ENCODE peak calls at places on chromosomes 3 and 15, in eight cellular contexts. N, V, X, O, B, F, C and R are unnamed samples.

GRCh38 chr3:34056951-34057390 is 258.5 kb downstream of the PDCD6IP start:
- DNase-seq in N (no peak), V (no peak), X (no peak), O (no peak), B (peak; percentile 23), F (no peak), C (no peak), R (no peak)

GRCh38 chr3:152073267-152073666 is 195.5 kb upstream of the MBNL1 start:
- DNase-seq in N (no peak), V (peak; percentile 65), X (no peak), O (no peak), B (peak; percentile 69), F (no peak), C (no peak), R (no peak)

GRCh38 chr15:68278345-68279217 is 1.0 kb downstream of the FEM1B start:
- DNase-seq in N (peak; percentile 42), V (no peak), X (no peak), O (no peak), B (no peak), F (no peak), C (no peak), R (no peak)

GRCh38 chr3:38117163-38117716 is 19.7 kb downstream of the ACAA1 start:
- DNase-seq in N (peak; percentile 25), V (no peak), X (peak; percentile 86), O (no peak), B (no peak), F (no peak), C (no peak), R (no peak)

GRCh38 chr3:108271626-108272025 is 24.7 kb upstream of the HHLA2 start:
- DNase-seq in N (no peak), V (no peak), X (no peak), O (no peak), B (no peak), F (no peak), C (no peak), R (no peak)

GRCh38 chr3:144259267-144259666 is 287.6 kb downstream of the DIPK2A start:
- DNase-seq in N (no peak), V (no peak), X (no peak), O (no peak), B (no peak), F (no peak), C (no peak), R (no peak)

GRCh38 chr3:157354722-157355121 is 81.9 kb upstream of the PTX3 start:
- DNase-seq in N (no peak), V (no peak), X (no peak), O (no peak), B (no peak), F (no peak), C (no peak), R (no peak)

GRCh38 chr15:90845201-90845949 is 23.0 kb upstream of the FURIN start:
- DNase-seq in N (no peak), V (peak; percentile 85), X (no peak), O (no peak), B (peak; percentile 81), F (no peak), C (peak; percentile 50), R (peak; percentile 56)

GRCh38 chr15:62389887-62390792 is 225.1 kb upstream of the C2CD4B start:
- DNase-seq in N (peak; percentile 61), V (peak; percentile 63), X (peak; percentile 80), O (peak; percentile 71), B (peak; percentile 73), F (peak; percentile 29), C (peak; percentile 85), R (no peak)

GRCh38 chr3:79654019-79654418 is 113.8 kb downstream of the ROBO1 start:
- DNase-seq in N (no peak), V (no peak), X (no peak), O (no peak), B (no peak), F (no peak), C (no peak), R (no peak)

GRCh38 chr3:58005662-58006061 is 2.6 kb upstream of the FLNB start:
- DNase-seq in N (no peak), V (peak; percentile 54), X (no peak), O (no peak), B (peak; percentile 87), F (peak; percentile 84), C (no peak), R (no peak)

GRCh38 chr15:42141795-42142667 is 14.4 kb downstream of the PLA2G4F start:
- DNase-seq in N (no peak), V (no peak), X (no peak), O (no peak), B (no peak), F (no peak), C (no peak), R (no peak)

GRCh38 chr3:197533396-197534347 is 22.1 kb downstream of the BDH1 start:
- DNase-seq in N (no peak), V (no peak), X (no peak), O (no peak), B (peak; percentile 66), F (no peak), C (no peak), R (peak; percentile 35)

GRCh38 chr15:70375006-70375409 is 277.3 kb upstream of the TLE3 start:
- DNase-seq in N (no peak), V (peak; percentile 43), X (peak; percentile 38), O (no peak), B (peak; percentile 22), F (no peak), C (no peak), R (no peak)

GRCh38 chr3:132380979-132381944 is 36.0 kb upstream of the DNAJC13 start:
- DNase-seq in N (no peak), V (peak; percentile 14), X (no peak), O (no peak), B (peak; percentile 26), F (no peak), C (no peak), R (no peak)

GRCh38 chr3:43152649-43153048 is 46.8 kb upstream of the POMGNT2 start:
- DNase-seq in N (no peak), V (no peak), X (no peak), O (no peak), B (no peak), F (no peak), C (no peak), R (no peak)

GRCh38 chr3:182738583-182739514 is 54.5 kb upstream of the ATP11B start:
- DNase-seq in N (peak; percentile 50), V (no peak), X (no peak), O (no peak), B (no peak), F (no peak), C (no peak), R (no peak)